ENCODE peak calls at places on chromosomes 4 and X, in ten cellular contexts. Y is stimulated activated CD8-positive, alpha-beta memory T cell treated with anti-CD3 and anti-CD28 coated beads, Interleukin-15, amount 100 ng/mL, for 24 hours; U is GM13977; L is left ventricle myocardium superior; A is astrocyte of the spinal cord; X is fibroblast of lung; F is heart right ventricle; P is Caco-2; Z is naive B cell; I is putamen. O is an unnamed sample.

GRCh38 chrX:133923113-133923512 is 62.3 kb downstream of the GPC3 start:
- DNase-seq in Z (no peak), X (peak), P (no peak), Y (no peak), F (no peak), U (no peak), A (no peak), I (no peak), L (no peak), O (no peak)

GRCh38 chr4:32560306-32560705 is 1840.1 kb downstream of the PCDH7 start:
- DNase-seq in I (no peak), Z (no peak), A (peak), F (no peak), L (no peak), Y (no peak), P (no peak), U (no peak), X (peak), O (peak)

GRCh38 chrX:29545878-29546277 is 669.5 kb upstream of the MAGEB2 start:
- DNase-seq in Z (no peak), F (no peak), A (no peak), P (no peak), Y (no peak), X (no peak), L (no peak), I (no peak), U (no peak), O (no peak)

GRCh38 chr4:8917868-8918783 is 46.5 kb upstream of the HMX1 start:
- DNase-seq in L (peak), P (peak), A (peak), U (peak), Z (peak), Y (peak), F (peak), X (peak), I (peak), O (peak)

GRCh38 chr4:86778169-86778568 is 71.0 kb downstream of the SLC10A6 start:
- DNase-seq in A (no peak), L (no peak), F (no peak), X (no peak), P (no peak), Z (no peak), U (no peak), Y (no peak), I (no peak), O (no peak)

GRCh38 chrX:133892337-133892736 is 93.1 kb downstream of the GPC3 start:
- DNase-seq in Z (no peak), I (no peak), P (peak), L (no peak), A (no peak), U (no peak), F (no peak), X (no peak), Y (no peak), O (peak)

GRCh38 chrX:46279925-46280313 is 265.3 kb downstream of the ZNF674 start:
- DNase-seq in F (no peak), Y (no peak), Z (no peak), P (no peak), L (no peak), A (no peak), U (no peak), I (no peak), X (peak), O (peak)

GRCh38 chrX:56928546-56928945 is 66.8 kb downstream of the SPIN3 start:
- DNase-seq in Z (no peak), L (no peak), U (no peak), A (no peak), X (no peak), F (no peak), Y (no peak), P (no peak), I (no peak), O (no peak)

GRCh38 chrX:98065151-98065550 is 1181.4 kb downstream of the RPA4 start:
- DNase-seq in I (no peak), X (no peak), Z (no peak), U (no peak), L (no peak), A (no peak), F (no peak), Y (no peak), P (no peak), O (no peak)

GRCh38 chr4:1960170-1960825 is 48.5 kb downstream of the NELFA start:
- DNase-seq in L (no peak), P (no peak), U (no peak), F (no peak), A (peak), Y (no peak), X (no peak), Z (no peak), I (peak), O (peak)

GRCh38 chrX:149845385-149845784 is 35.6 kb upstream of the MAGEA8 start:
- DNase-seq in Z (no peak), L (no peak), Y (no peak), F (no peak), P (no peak), X (no peak), A (no peak), I (no peak), U (no peak), O (no peak)

GRCh38 chrX:38108364-38108763 is 102.0 kb downstream of the SYTL5 start:
- DNase-seq in A (no peak), U (no peak), Y (no peak), L (no peak), F (no peak), P (no peak), X (no peak), I (no peak), Z (no peak), O (no peak)

GRCh38 chr4:82425478-82425877 is 4.8 kb downstream of the HNRNPDL start:
- DNase-seq in A (no peak), Z (no peak), F (no peak), P (no peak), X (no peak), L (no peak), U (no peak), I (no peak), Y (no peak), O (no peak)

GRCh38 chrX:111861605-111862004 is 14.4 kb upstream of the TRPC5OS start:
- DNase-seq in Z (no peak), I (no peak), A (no peak), U (no peak), X (no peak), Y (no peak), F (no peak), L (no peak), P (no peak), O (peak)

GRCh38 chrX:130631011-130631410 is 229.2 kb downstream of the RBMX2 start:
- DNase-seq in X (no peak), L (no peak), Z (no peak), Y (no peak), U (no peak), P (no peak), A (no peak), I (no peak), F (no peak), O (no peak)

GRCh38 chr4:139767168-139767567 is 101.5 kb downstream of the MGST2 start:
- DNase-seq in Z (peak), I (no peak), U (no peak), P (no peak), Y (no peak), A (peak), L (no peak), X (no peak), F (no peak), O (peak)

GRCh38 chrX:20989361-20989760 is 384.9 kb upstream of the CNKSR2 start:
- DNase-seq in I (no peak), X (no peak), A (no peak), F (no peak), L (no peak), P (no peak), Z (no peak), Y (no peak), U (no peak), O (no peak)

GRCh38 chr4:74534936-74535335 is 90.0 kb downstream of the AREG start:
- DNase-seq in L (no peak), F (no peak), I (no peak), A (no peak), P (no peak), U (no peak), Y (no peak), X (no peak), Z (no peak), O (no peak)

GRCh38 chr4:129429566-129430339 is 333.8 kb downstream of the C4orf33 start:
- DNase-seq in L (no peak), Z (no peak), A (peak), U (no peak), I (no peak), P (no peak), Y (no peak), F (no peak), X (no peak), O (peak)

GRCh38 chrX:2819345-2820130 is 9.2 kb upstream of the GYG2 start:
- DNase-seq in Z (no peak), L (no peak), I (no peak), X (peak), Y (no peak), P (no peak), A (peak), F (no peak), U (peak), O (no peak)

GRCh38 chr4:20354120-20354519 is 102.4 kb downstream of the SLIT2 start:
- DNase-seq in Y (no peak), U (no peak), L (no peak), A (peak), I (no peak), P (no peak), Z (no peak), F (no peak), X (no peak), O (peak)

GRCh38 chr4:3021627-3022026 is 52.7 kb downstream of the HTT-AS start:
- DNase-seq in A (no peak), I (no peak), L (no peak), Z (no peak), Y (no peak), P (no peak), F (no peak), U (peak), X (no peak), O (no peak)

GRCh38 chrX:85309717-85310116 is 65.9 kb downstream of the ZNF711 start:
- DNase-seq in L (no peak), I (no peak), X (no peak), U (no peak), A (no peak), P (no peak), Z (no peak), F (no peak), Y (no peak), O (no peak)

O was measured in renal cortical epithelial cell.